ENCODE peak calls at places on chromosomes 7 and 10, in seven cellular contexts. One of them, this sample, is unnamed.

GRCh38 chr7:130942211-130942964 is 208.4 kb upstream of the KLF14 start:
- DNase-seq in activated CD4-positive, alpha-beta T cell treated with anti-CD3 and anti-CD28 coated beads for 24 hours: no peak
- DNase-seq in prostate gland: peak
- DNase-seq in A673: no peak
- DNase-seq in HFFc6: no peak
- DNase-seq in NCI-H2029: peak
- DNase-seq in mesenchymal stem cell: peak
- DNase-seq in this sample: no peak

GRCh38 chr7:31134246-31135188 is 82.4 kb downstream of the ADCYAP1R1 start:
- DNase-seq in A673: peak
- DNase-seq in activated CD4-positive, alpha-beta T cell treated with anti-CD3 and anti-CD28 coated beads for 24 hours: peak
- DNase-seq in NCI-H2029: peak
- DNase-seq in HFFc6: peak
- DNase-seq in mesenchymal stem cell: peak
- DNase-seq in prostate gland: peak
- DNase-seq in this sample: peak

GRCh38 chr7:41385996-41386395 is 316.9 kb downstream of the INHBA start:
- DNase-seq in activated CD4-positive, alpha-beta T cell treated with anti-CD3 and anti-CD28 coated beads for 24 hours: no peak
- DNase-seq in NCI-H2029: no peak
- DNase-seq in HFFc6: no peak
- DNase-seq in A673: no peak
- DNase-seq in mesenchymal stem cell: no peak
- DNase-seq in prostate gland: no peak
- DNase-seq in this sample: no peak

GRCh38 chr10:97333601-97334369 is 744 bp downstream of the FRAT2 start:
- DNase-seq in HFFc6: peak
- DNase-seq in prostate gland: no peak
- DNase-seq in NCI-H2029: no peak
- DNase-seq in A673: peak
- DNase-seq in activated CD4-positive, alpha-beta T cell treated with anti-CD3 and anti-CD28 coated beads for 24 hours: no peak
- DNase-seq in mesenchymal stem cell: peak
- DNase-seq in this sample: peak

GRCh38 chr7:28076421-28077163 is 104.0 kb downstream of the JAZF1 start:
- DNase-seq in HFFc6: no peak
- DNase-seq in prostate gland: no peak
- DNase-seq in A673: no peak
- DNase-seq in mesenchymal stem cell: peak
- DNase-seq in NCI-H2029: no peak
- DNase-seq in activated CD4-positive, alpha-beta T cell treated with anti-CD3 and anti-CD28 coated beads for 24 hours: no peak
- DNase-seq in this sample: no peak

GRCh38 chr7:24972991-24973390 is 7.0 kb downstream of the OSBPL3 start:
- DNase-seq in A673: no peak
- DNase-seq in mesenchymal stem cell: peak
- DNase-seq in HFFc6: peak
- DNase-seq in prostate gland: no peak
- DNase-seq in activated CD4-positive, alpha-beta T cell treated with anti-CD3 and anti-CD28 coated beads for 24 hours: no peak
- DNase-seq in NCI-H2029: no peak
- DNase-seq in this sample: no peak

GRCh38 chr10:35307297-35307696 is 29.0 kb upstream of the CCNY start:
- DNase-seq in mesenchymal stem cell: no peak
- DNase-seq in HFFc6: no peak
- DNase-seq in A673: no peak
- DNase-seq in prostate gland: no peak
- DNase-seq in activated CD4-positive, alpha-beta T cell treated with anti-CD3 and anti-CD28 coated beads for 24 hours: no peak
- DNase-seq in NCI-H2029: no peak
- DNase-seq in this sample: no peak

GRCh38 chr10:12631216-12631615 is 281.9 kb downstream of the CAMK1D start:
- DNase-seq in activated CD4-positive, alpha-beta T cell treated with anti-CD3 and anti-CD28 coated beads for 24 hours: no peak
- DNase-seq in NCI-H2029: peak
- DNase-seq in mesenchymal stem cell: no peak
- DNase-seq in prostate gland: no peak
- DNase-seq in A673: peak
- DNase-seq in HFFc6: no peak
- DNase-seq in this sample: no peak

GRCh38 chr10:125159932-125160855 is at the start of gene CTBP2:
- DNase-seq in mesenchymal stem cell: peak
- DNase-seq in activated CD4-positive, alpha-beta T cell treated with anti-CD3 and anti-CD28 coated beads for 24 hours: no peak
- DNase-seq in HFFc6: no peak
- DNase-seq in NCI-H2029: no peak
- DNase-seq in A673: peak
- DNase-seq in prostate gland: peak
- DNase-seq in this sample: peak

GRCh38 chr10:77873558-77874380 is 52.8 kb downstream of the DLG5 start:
- DNase-seq in activated CD4-positive, alpha-beta T cell treated with anti-CD3 and anti-CD28 coated beads for 24 hours: no peak
- DNase-seq in NCI-H2029: peak
- DNase-seq in prostate gland: peak
- DNase-seq in mesenchymal stem cell: peak
- DNase-seq in HFFc6: peak
- DNase-seq in A673: peak
- DNase-seq in this sample: peak

GRCh38 chr10:115001506-115002381 is 63.7 kb downstream of the TRUB1 start:
- DNase-seq in HFFc6: no peak
- DNase-seq in A673: no peak
- DNase-seq in mesenchymal stem cell: peak
- DNase-seq in prostate gland: no peak
- DNase-seq in activated CD4-positive, alpha-beta T cell treated with anti-CD3 and anti-CD28 coated beads for 24 hours: no peak
- DNase-seq in NCI-H2029: no peak
- DNase-seq in this sample: peak

GRCh38 chr7:66894463-66895080 is 26.5 kb upstream of the TMEM248 start:
- DNase-seq in activated CD4-positive, alpha-beta T cell treated with anti-CD3 and anti-CD28 coated beads for 24 hours: no peak
- DNase-seq in mesenchymal stem cell: peak
- DNase-seq in NCI-H2029: no peak
- DNase-seq in A673: peak
- DNase-seq in prostate gland: no peak
- DNase-seq in HFFc6: no peak
- DNase-seq in this sample: no peak

GRCh38 chr7:43022008-43022407 is 89.8 kb downstream of the MRPL32 start:
- DNase-seq in activated CD4-positive, alpha-beta T cell treated with anti-CD3 and anti-CD28 coated beads for 24 hours: no peak
- DNase-seq in A673: no peak
- DNase-seq in mesenchymal stem cell: no peak
- DNase-seq in HFFc6: no peak
- DNase-seq in NCI-H2029: no peak
- DNase-seq in prostate gland: no peak
- DNase-seq in this sample: no peak

GRCh38 chr7:32588657-32589056 is 93.4 kb downstream of the AVL9 start:
- DNase-seq in A673: no peak
- DNase-seq in HFFc6: peak
- DNase-seq in prostate gland: no peak
- DNase-seq in NCI-H2029: no peak
- DNase-seq in mesenchymal stem cell: peak
- DNase-seq in activated CD4-positive, alpha-beta T cell treated with anti-CD3 and anti-CD28 coated beads for 24 hours: no peak
- DNase-seq in this sample: no peak

GRCh38 chr7:54242776-54243175 is 299.4 kb upstream of the VSTM2A start:
- DNase-seq in prostate gland: no peak
- DNase-seq in HFFc6: no peak
- DNase-seq in activated CD4-positive, alpha-beta T cell treated with anti-CD3 and anti-CD28 coated beads for 24 hours: no peak
- DNase-seq in mesenchymal stem cell: no peak
- DNase-seq in NCI-H2029: no peak
- DNase-seq in A673: no peak
- DNase-seq in this sample: no peak

GRCh38 chr7:5226921-5227785 is 37.1 kb downstream of the WIPI2 start:
- DNase-seq in HFFc6: no peak
- DNase-seq in A673: no peak
- DNase-seq in mesenchymal stem cell: no peak
- DNase-seq in activated CD4-positive, alpha-beta T cell treated with anti-CD3 and anti-CD28 coated beads for 24 hours: no peak
- DNase-seq in NCI-H2029: no peak
- DNase-seq in prostate gland: no peak
- DNase-seq in this sample: peak

GRCh38 chr10:129531195-129531968 is 64.3 kb downstream of the MGMT start:
- DNase-seq in mesenchymal stem cell: peak
- DNase-seq in HFFc6: no peak
- DNase-seq in activated CD4-positive, alpha-beta T cell treated with anti-CD3 and anti-CD28 coated beads for 24 hours: no peak
- DNase-seq in A673: peak
- DNase-seq in prostate gland: no peak
- DNase-seq in NCI-H2029: no peak
- DNase-seq in this sample: no peak

GRCh38 chr7:3439333-3440030 is 138.4 kb downstream of the SDK1 start:
- DNase-seq in mesenchymal stem cell: peak
- DNase-seq in prostate gland: no peak
- DNase-seq in NCI-H2029: no peak
- DNase-seq in activated CD4-positive, alpha-beta T cell treated with anti-CD3 and anti-CD28 coated beads for 24 hours: no peak
- DNase-seq in HFFc6: peak
- DNase-seq in A673: peak
- DNase-seq in this sample: no peak

GRCh38 chr10:116968331-116968730 is 36.7 kb downstream of the SHTN1 start:
- DNase-seq in prostate gland: no peak
- DNase-seq in mesenchymal stem cell: no peak
- DNase-seq in HFFc6: no peak
- DNase-seq in NCI-H2029: no peak
- DNase-seq in A673: no peak
- DNase-seq in activated CD4-positive, alpha-beta T cell treated with anti-CD3 and anti-CD28 coated beads for 24 hours: no peak
- DNase-seq in this sample: no peak

GRCh38 chr10:35216303-35216905 is 89.8 kb downstream of the CREM start:
- DNase-seq in A673: no peak
- DNase-seq in prostate gland: no peak
- DNase-seq in NCI-H2029: peak
- DNase-seq in mesenchymal stem cell: peak
- DNase-seq in activated CD4-positive, alpha-beta T cell treated with anti-CD3 and anti-CD28 coated beads for 24 hours: no peak
- DNase-seq in HFFc6: no peak
- DNase-seq in this sample: no peak

GRCh38 chr7:8125680-8126444 is 136.1 kb downstream of the ICA1 start:
- DNase-seq in activated CD4-positive, alpha-beta T cell treated with anti-CD3 and anti-CD28 coated beads for 24 hours: peak
- DNase-seq in prostate gland: no peak
- DNase-seq in HFFc6: no peak
- DNase-seq in A673: no peak
- DNase-seq in mesenchymal stem cell: no peak
- DNase-seq in NCI-H2029: no peak
- DNase-seq in this sample: peak

GRCh38 chr10:31138026-31138553 is 106.4 kb upstream of the ZNF438 start:
- DNase-seq in NCI-H2029: no peak
- DNase-seq in prostate gland: no peak
- DNase-seq in activated CD4-positive, alpha-beta T cell treated with anti-CD3 and anti-CD28 coated beads for 24 hours: no peak
- DNase-seq in A673: no peak
- DNase-seq in HFFc6: no peak
- DNase-seq in mesenchymal stem cell: no peak
- DNase-seq in this sample: no peak

GRCh38 chr10:78292987-78293865 is 259.6 kb downstream of the RPS24 start:
- DNase-seq in mesenchymal stem cell: no peak
- DNase-seq in NCI-H2029: peak
- DNase-seq in prostate gland: no peak
- DNase-seq in A673: no peak
- DNase-seq in activated CD4-positive, alpha-beta T cell treated with anti-CD3 and anti-CD28 coated beads for 24 hours: no peak
- DNase-seq in HFFc6: no peak
- DNase-seq in this sample: no peak

GRCh38 chr7:30472771-30473392 is 5.7 kb downstream of the NOD1 start:
- DNase-seq in activated CD4-positive, alpha-beta T cell treated with anti-CD3 and anti-CD28 coated beads for 24 hours: no peak
- DNase-seq in NCI-H2029: no peak
- DNase-seq in mesenchymal stem cell: peak
- DNase-seq in HFFc6: peak
- DNase-seq in prostate gland: no peak
- DNase-seq in A673: no peak
- DNase-seq in this sample: no peak

GRCh38 chr7:157151626-157152339 is 13.1 kb downstream of the UBE3C start:
- DNase-seq in activated CD4-positive, alpha-beta T cell treated with anti-CD3 and anti-CD28 coated beads for 24 hours: no peak
- DNase-seq in A673: no peak
- DNase-seq in mesenchymal stem cell: no peak
- DNase-seq in NCI-H2029: no peak
- DNase-seq in HFFc6: no peak
- DNase-seq in prostate gland: no peak
- DNase-seq in this sample: no peak

GRCh38 chr7:106056513-106057203 is 55.5 kb downstream of the SYPL1 start:
- DNase-seq in NCI-H2029: peak
- DNase-seq in A673: peak
- DNase-seq in prostate gland: peak
- DNase-seq in HFFc6: peak
- DNase-seq in activated CD4-positive, alpha-beta T cell treated with anti-CD3 and anti-CD28 coated beads for 24 hours: peak
- DNase-seq in mesenchymal stem cell: peak
- DNase-seq in this sample: peak

GRCh38 chr10:132702601-132703304 is 83.2 kb downstream of the NKX6-2 start:
- DNase-seq in prostate gland: no peak
- DNase-seq in HFFc6: no peak
- DNase-seq in activated CD4-positive, alpha-beta T cell treated with anti-CD3 and anti-CD28 coated beads for 24 hours: no peak
- DNase-seq in NCI-H2029: peak
- DNase-seq in mesenchymal stem cell: no peak
- DNase-seq in A673: no peak
- DNase-seq in this sample: peak

GRCh38 chr10:66755474-66755873 is 170.4 kb upstream of the LRRTM3 start:
- DNase-seq in A673: no peak
- DNase-seq in NCI-H2029: no peak
- DNase-seq in activated CD4-positive, alpha-beta T cell treated with anti-CD3 and anti-CD28 coated beads for 24 hours: no peak
- DNase-seq in mesenchymal stem cell: no peak
- DNase-seq in prostate gland: no peak
- DNase-seq in HFFc6: no peak
- DNase-seq in this sample: no peak

GRCh38 chr7:152313879-152314604 is 121.8 kb downstream of the KMT2C start:
- DNase-seq in HFFc6: peak
- DNase-seq in NCI-H2029: peak
- DNase-seq in A673: peak
- DNase-seq in mesenchymal stem cell: peak
- DNase-seq in prostate gland: peak
- DNase-seq in activated CD4-positive, alpha-beta T cell treated with anti-CD3 and anti-CD28 coated beads for 24 hours: no peak
- DNase-seq in this sample: no peak

GRCh38 chr7:4958477-4959301 is at the start of gene MMD2:
- DNase-seq in HFFc6: no peak
- DNase-seq in NCI-H2029: no peak
- DNase-seq in activated CD4-positive, alpha-beta T cell treated with anti-CD3 and anti-CD28 coated beads for 24 hours: no peak
- DNase-seq in prostate gland: no peak
- DNase-seq in A673: no peak
- DNase-seq in mesenchymal stem cell: no peak
- DNase-seq in this sample: peak

GRCh38 chr7:155746188-155746587 is 66.1 kb downstream of the SHH start:
- DNase-seq in A673: no peak
- DNase-seq in activated CD4-positive, alpha-beta T cell treated with anti-CD3 and anti-CD28 coated beads for 24 hours: no peak
- DNase-seq in mesenchymal stem cell: no peak
- DNase-seq in HFFc6: no peak
- DNase-seq in NCI-H2029: no peak
- DNase-seq in prostate gland: no peak
- DNase-seq in this sample: no peak

This sample was measured in kidney.